ENCODE peak calls at places on chromosome 4, in nine cellular contexts. Q is T-cell; V is activated CD4-positive, alpha-beta T cell treated with anti-CD3 and anti-CD28 coated beads, Interleukin-2, amount 50 U/mL, for 1 hour; M is stimulated activated CD4-positive, alpha-beta T cell treated with anti-CD3 and anti-CD28 coated beads, Interleukin-2, amount 100 ng/mL, for 48 hours; U is activated T-helper 1 cell treated with anti-CD3 and anti-CD28 coated beads, Interleukin-2, amount 50 U/mL, for 16 hours; O is right cardiac atrium; K is activated gamma-delta T cell treated with Interleukin-2 at 50 U/mL for 16 hours; F is fibroblast of villous mesenchyme; C is GM12865. T is an unnamed sample.
A peak's percentile ranks its signal among the peaks of the same experiment; 100 is the strongest.

GRCh38 chr4:78748361-78748760 is 27.8 kb upstream of the BMP2K start:
- DNase-seq in Q (no peak), V (no peak), M (no peak), U (no peak), O (no peak), K (no peak), F (no peak), C (no peak), T (no peak)

GRCh38 chr4:77878176-77878575 is 15.5 kb downstream of the MRPL1 start:
- DNase-seq in Q (no peak), V (no peak), M (no peak), U (no peak), O (no peak), K (no peak), F (no peak), C (no peak), T (no peak)

GRCh38 chr4:183438458-183439113 is 5.8 kb upstream of the CDKN2AIP start:
- DNase-seq in Q (no peak), V (no peak), M (no peak), U (no peak), O (no peak), K (no peak), F (peak; percentile 56), C (no peak), T (peak; percentile 82)

GRCh38 chr4:101033986-101034385 is 313.3 kb downstream of the PPP3CA start:
- DNase-seq in Q (no peak), V (no peak), M (no peak), U (no peak), O (no peak), K (no peak), F (no peak), C (no peak), T (no peak)

GRCh38 chr4:10077101-10077491 is 39.5 kb downstream of the WDR1 start:
- DNase-seq in Q (no peak), V (no peak), M (no peak), U (no peak), O (peak; percentile 56), K (no peak), F (no peak), C (no peak), T (no peak)

GRCh38 chr4:183504930-183505555 is at the start of gene ING2:
- DNase-seq in Q (no peak), V (no peak), M (no peak), U (no peak), O (peak; percentile 75), K (no peak), F (no peak), C (no peak), T (peak; percentile 55)

GRCh38 chr4:80266902-80267380 is 477 bp downstream of the FGF5 start:
- DNase-seq in Q (no peak), V (no peak), M (no peak), U (no peak), O (no peak), K (no peak), F (peak; percentile 44), C (no peak), T (peak; percentile 47)

GRCh38 chr4:147643616-147644015 is 26.4 kb downstream of the TMEM184C start:
- DNase-seq in Q (no peak), V (no peak), M (no peak), U (no peak), O (no peak), K (no peak), F (no peak), C (no peak), T (no peak)

GRCh38 chr4:4256799-4257198 is 8.8 kb upstream of the TMEM128 start:
- DNase-seq in Q (no peak), V (no peak), M (no peak), U (no peak), O (no peak), K (no peak), F (no peak), C (no peak), T (no peak)

GRCh38 chr4:142406051-142406549 is 440.0 kb downstream of the INPP4B start:
- DNase-seq in Q (no peak), V (no peak), M (no peak), U (no peak), O (no peak), K (no peak), F (no peak), C (peak; percentile 19), T (peak; percentile 45)

GRCh38 chr4:38424171-38424871 is 239.7 kb upstream of the KLF3 start:
- DNase-seq in Q (no peak), V (no peak), M (no peak), U (no peak), O (peak; percentile 53), K (no peak), F (no peak), C (no peak), T (no peak)

GRCh38 chr4:8330821-8331566 is 61.4 kb downstream of the HTRA3 start:
- DNase-seq in Q (no peak), V (no peak), M (no peak), U (no peak), O (peak; percentile 89), K (no peak), F (peak; percentile 29), C (no peak), T (no peak)